ENCODE peak calls at places on chromosome 3, in ten cellular contexts. D, X, T, F, E, P, V, R, N and U are unnamed samples.

GRCh38 chr3:8845641-8846040 is 76.2 kb upstream of the OXTR start:
- DNase-seq in D (no peak), T (no peak), P (peak; percentile 41), X (no peak), N (no peak), R (peak; percentile 13), F (no peak), V (no peak), E (no peak), U (peak; percentile 71)

GRCh38 chr3:190862209-190863118 is at the start of gene GMNC:
- DNase-seq in T (peak; percentile 78), V (peak; percentile 92), F (peak; percentile 53), P (peak; percentile 13), X (no peak), R (peak; percentile 60), N (peak; percentile 83), D (peak; percentile 81), E (peak; percentile 10), U (peak; percentile 85)

GRCh38 chr3:45499529-45499928 is 95.0 kb upstream of the LIMD1 start:
- DNase-seq in T (peak; percentile 46), F (no peak), E (peak; percentile 45), D (no peak), N (no peak), P (no peak), X (no peak), R (no peak), V (no peak), U (peak; percentile 63)

GRCh38 chr3:123320224-123320623 is 118.5 kb downstream of the SEC22A start:
- DNase-seq in P (no peak), R (no peak), N (no peak), X (no peak), V (peak; percentile 27), F (no peak), T (no peak), E (no peak), D (peak; percentile 55), U (no peak)

GRCh38 chr3:189316296-189317019 is 144.7 kb downstream of the TPRG1 start:
- DNase-seq in N (peak; percentile 88), T (no peak), F (peak; percentile 91), E (no peak), X (peak; percentile 46), D (peak; percentile 60), P (no peak), V (no peak), R (peak; percentile 55), U (peak; percentile 29)

GRCh38 chr3:133747907-133748639 is 1.9 kb downstream of the TF start:
- DNase-seq in V (no peak), D (no peak), X (no peak), N (no peak), R (no peak), P (no peak), E (no peak), T (no peak), F (no peak), U (no peak)

GRCh38 chr3:170410428-170411029 is 8.1 kb upstream of the CLDN11 start:
- DNase-seq in R (peak; percentile 57), D (peak; percentile 12), N (no peak), X (peak; percentile 6), P (no peak), T (peak; percentile 36), F (peak; percentile 56), V (no peak), E (no peak), U (peak; percentile 42)

GRCh38 chr3:113485161-113485609 is 29.8 kb downstream of the SPICE1 start:
- DNase-seq in X (no peak), R (no peak), P (no peak), N (peak; percentile 67), F (no peak), T (no peak), D (no peak), V (no peak), E (no peak), U (no peak)

GRCh38 chr3:146195030-146195429 is 34.0 kb upstream of the PLOD2 start:
- DNase-seq in T (no peak), X (no peak), P (no peak), F (no peak), V (no peak), E (no peak), D (no peak), R (no peak), N (no peak), U (no peak)

GRCh38 chr3:183253364-183253960 is 409 bp downstream of the B3GNT5 start:
- DNase-seq in X (no peak), D (peak; percentile 35), V (peak; percentile 89), F (peak; percentile 76), R (no peak), P (no peak), T (peak; percentile 73), E (peak; percentile 43), N (peak; percentile 62), U (peak; percentile 73)

GRCh38 chr3:172913911-172914730 is 163.6 kb downstream of the ECT2 start:
- DNase-seq in P (no peak), D (no peak), T (peak; percentile 55), R (no peak), F (no peak), E (no peak), X (no peak), N (no peak), V (no peak), U (no peak)

GRCh38 chr3:187104342-187104741 is 35.0 kb downstream of the RPL39L start:
- DNase-seq in T (no peak), R (no peak), X (no peak), D (no peak), P (no peak), F (no peak), E (no peak), N (no peak), V (no peak), U (no peak)

GRCh38 chr3:86175051-86175536 is 815.9 kb downstream of the VGLL3 start:
- DNase-seq in X (no peak), P (no peak), N (peak; percentile 42), E (no peak), R (no peak), D (no peak), F (no peak), V (no peak), T (no peak), U (no peak)

GRCh38 chr3:22981861-22982260 is 221.3 kb upstream of the UBE2E2 start:
- DNase-seq in V (no peak), E (no peak), P (no peak), T (no peak), X (no peak), D (no peak), N (no peak), F (no peak), R (no peak), U (no peak)

GRCh38 chr3:154235330-154235729 is 89.0 kb downstream of the DHX36 start:
- DNase-seq in P (no peak), T (peak; percentile 58), E (no peak), N (no peak), X (no peak), D (no peak), R (no peak), V (no peak), F (no peak), U (peak; percentile 17)

GRCh38 chr3:81406318-81406717 is 355.1 kb downstream of the GBE1 start:
- DNase-seq in F (no peak), X (peak; percentile 11), R (no peak), N (no peak), P (no peak), V (no peak), D (no peak), T (no peak), E (no peak), U (no peak)

GRCh38 chr3:43304126-43304525 is 17.8 kb downstream of the SNRK start:
- DNase-seq in V (no peak), T (no peak), F (no peak), R (no peak), P (no peak), E (no peak), D (no peak), N (no peak), X (no peak), U (no peak)

GRCh38 chr3:172892158-172892557 is 141.6 kb downstream of the ECT2 start:
- DNase-seq in F (no peak), P (no peak), V (no peak), R (peak; percentile 34), X (no peak), T (peak; percentile 54), N (no peak), E (peak; percentile 80), D (no peak), U (peak; percentile 48)

GRCh38 chr3:16534914-16535301 is 21.4 kb upstream of the RFTN1 start:
- DNase-seq in T (no peak), D (no peak), F (peak; percentile 81), V (no peak), X (no peak), E (no peak), N (no peak), P (no peak), R (no peak), U (no peak)

GRCh38 chr3:39531681-39532080 is 64.2 kb downstream of the MOBP start:
- DNase-seq in X (no peak), F (no peak), N (no peak), T (peak; percentile 78), E (no peak), R (peak; percentile 62), P (no peak), D (no peak), V (no peak), U (peak; percentile 60)

GRCh38 chr3:161508852-161509477 is 12.4 kb downstream of the OTOL1 start:
- DNase-seq in D (peak; percentile 24), N (no peak), P (no peak), T (peak; percentile 1), X (peak; percentile 7), F (peak; percentile 53), V (no peak), E (no peak), R (peak; percentile 27), U (peak; percentile 36)

GRCh38 chr3:136957751-136958288 is at the start of gene IL20RB:
- DNase-seq in X (no peak), P (no peak), F (no peak), V (no peak), R (peak; percentile 82), T (peak; percentile 29), E (peak; percentile 95), N (peak; percentile 4), D (no peak), U (peak; percentile 37)

GRCh38 chr3:16064660-16065414 is 109.6 kb upstream of the GALNT15 start:
- DNase-seq in N (no peak), V (peak; percentile 74), X (no peak), T (peak; percentile 97), F (peak; percentile 3), R (no peak), D (no peak), P (peak; percentile 61), E (peak; percentile 86), U (peak; percentile 89)

GRCh38 chr3:119170821-119171220 is 2.6 kb upstream of the UPK1B start:
- DNase-seq in T (no peak), P (no peak), D (no peak), V (no peak), E (no peak), N (no peak), R (no peak), X (no peak), F (no peak), U (no peak)